ENCODE peak calls at places on chromosomes 4 and X, in five cellular contexts. G is stimulated activated CD4-positive, alpha-beta T cell treated with anti-CD3 and anti-CD28 coated beads, Interleukin-4, amount 100 ng/mL, for 1 hour; K is CD4-positive, alpha-beta T cell; X is head of caudate nucleus; B is pons. D is an unnamed sample.
A peak's percentile ranks its signal among the peaks of the same experiment; 100 is the strongest.

GRCh38 chr4:126708716-126709115 is 924.0 kb upstream of the INTU start:
- DNase-seq in G (no peak), K (no peak), X (no peak), B (no peak), D (no peak)

GRCh38 chrX:153726286-153727107 is 1.8 kb downstream of the ABCD1 start:
- DNase-seq in G (peak; percentile 20), K (peak; percentile 48), X (peak; percentile 59), B (peak; percentile 59), D (peak; percentile 83)

GRCh38 chr4:42395595-42395994 is 1.7 kb upstream of the SHISA3 start:
- DNase-seq in G (no peak), K (no peak), X (no peak), B (no peak), D (no peak)

GRCh38 chr4:150579591-150580234 is 2.2 kb upstream of the MAB21L2 start:
- DNase-seq in G (no peak), K (no peak), X (peak; percentile 29), B (no peak), D (peak; percentile 74)

GRCh38 chr4:151228196-151229119 is 48.5 kb upstream of the PRSS48 start:
- DNase-seq in G (no peak), K (no peak), X (no peak), B (peak; percentile 34), D (no peak)

GRCh38 chrX:52979993-52980392 is 21.7 kb upstream of the FAM156A start:
- DNase-seq in G (no peak), K (no peak), X (no peak), B (no peak), D (no peak)

GRCh38 chrX:95629737-95630136 is 1054.9 kb upstream of the DIAPH2 start:
- DNase-seq in G (no peak), K (no peak), X (no peak), B (no peak), D (no peak)

GRCh38 chr4:175871774-175872405 is 59.8 kb upstream of the GPM6A start:
- DNase-seq in G (no peak), K (no peak), X (no peak), B (no peak), D (no peak)

GRCh38 chr4:5747746-5748365 is 36.9 kb downstream of the EVC start:
- DNase-seq in G (no peak), K (no peak), X (no peak), B (no peak), D (no peak)

GRCh38 chrX:24996096-24996709 is 19.6 kb downstream of the ARX start:
- DNase-seq in G (no peak), K (no peak), X (no peak), B (no peak), D (no peak)

GRCh38 chr4:5701971-5702370 is 6.4 kb downstream of the EVC2 start:
- DNase-seq in G (no peak), K (no peak), X (no peak), B (no peak), D (no peak)

GRCh38 chrX:45198706-45199105 is 2.0 kb downstream of the DIPK2B start:
- DNase-seq in G (no peak), K (no peak), X (no peak), B (no peak), D (no peak)

GRCh38 chr4:170226288-170226687 is 136.5 kb upstream of the AADAT start:
- DNase-seq in G (no peak), K (no peak), X (no peak), B (no peak), D (no peak)

GRCh38 chr4:188658958-188659522 is 519.8 kb downstream of the TRIML1 start:
- DNase-seq in G (no peak), K (no peak), X (no peak), B (no peak), D (no peak)

GRCh38 chrX:11724122-11725017 is 33.7 kb upstream of the MSL3 start:
- DNase-seq in G (no peak), K (no peak), X (peak; percentile 31), B (peak; percentile 20), D (no peak)

GRCh38 chr4:78379040-78379439 is 172.5 kb upstream of the ANXA3 start:
- DNase-seq in G (no peak), K (no peak), X (no peak), B (no peak), D (no peak)

D was measured in ecto neural progenitor cell.